ENCODE peak calls at places on chromosomes 3 and 15, in seven cellular contexts. A is activated naive CD4-positive, alpha-beta T cell; M is prostate gland; T is Calu3; W is T-helper 17 cell; D is endodermal cell; K is left colon. U is an unnamed sample.

GRCh38 chr15:44673639-44674038 is 10.2 kb upstream of the SPG11 start:
- DNase-seq in A (no peak), M (no peak), T (no peak), W (no peak), D (no peak), K (no peak), U (no peak)

GRCh38 chr3:170132335-170132734 is 49.2 kb downstream of the PHC3 start:
- DNase-seq in A (no peak), M (no peak), T (no peak), W (no peak), D (no peak), K (no peak), U (no peak)

GRCh38 chr3:110341047-110341446 is 730.6 kb upstream of the NECTIN3 start:
- DNase-seq in A (no peak), M (no peak), T (no peak), W (no peak), D (no peak), K (no peak), U (no peak)

GRCh38 chr3:53080612-53081205 is 34.8 kb upstream of the SFMBT1 start:
- DNase-seq in A (no peak), M (no peak), T (no peak), W (no peak), D (no peak), K (no peak), U (no peak)

GRCh38 chr15:90955911-90956310 is 1.2 kb downstream of the RCCD1 start:
- DNase-seq in A (no peak), M (no peak), T (peak; percentile 30), W (no peak), D (no peak), K (peak; percentile 73), U (peak; percentile 11)

GRCh38 chr15:77143606-77144005 is 72.7 kb upstream of the TSPAN3 start:
- DNase-seq in A (no peak), M (no peak), T (no peak), W (no peak), D (no peak), K (no peak), U (no peak)

GRCh38 chr15:64845826-64846225 is 4.1 kb downstream of the PLEKHO2 start:
- DNase-seq in A (no peak), M (no peak), T (no peak), W (no peak), D (peak; percentile 39), K (no peak), U (no peak)

GRCh38 chr3:188439080-188439479 is 285.1 kb downstream of the LPP start:
- DNase-seq in A (no peak), M (no peak), T (peak; percentile 35), W (no peak), D (no peak), K (no peak), U (no peak)

GRCh38 chr15:73369073-73369694 is 426 bp upstream of the HCN4 start:
- DNase-seq in A (no peak), M (no peak), T (no peak), W (no peak), D (peak; percentile 70), K (no peak), U (peak; percentile 69)

GRCh38 chr3:47664519-47664918 is 85.9 kb upstream of the CSPG5 start:
- DNase-seq in A (no peak), M (no peak), T (no peak), W (no peak), D (no peak), K (no peak), U (peak; percentile 67)

GRCh38 chr3:178706411-178706810 is 170.2 kb downstream of the KCNMB2 start:
- DNase-seq in A (no peak), M (no peak), T (no peak), W (no peak), D (no peak), K (no peak), U (no peak)

GRCh38 chr3:13866406-13866965 is 13.4 kb downstream of the WNT7A start:
- DNase-seq in A (no peak), M (no peak), T (no peak), W (peak; percentile 44), D (no peak), K (no peak), U (no peak)

GRCh38 chr3:50242778-50243551 is 7.0 kb downstream of the GNAI2 start:
- DNase-seq in A (no peak), M (no peak), T (no peak), W (peak; percentile 50), D (peak; percentile 70), K (peak; percentile 68), U (peak; percentile 60)

GRCh38 chr3:53044371-53045106 is 1.3 kb downstream of the SFMBT1 start:
- DNase-seq in A (no peak), M (peak; percentile 7), T (peak; percentile 30), W (no peak), D (peak; percentile 76), K (no peak), U (peak; percentile 63)

GRCh38 chr3:14540209-14540575 is at the start of gene GRIP2:
- DNase-seq in A (no peak), M (no peak), T (no peak), W (no peak), D (no peak), K (no peak), U (no peak)

GRCh38 chr3:32972482-32973146 is 21.2 kb downstream of the CCR4 start:
- DNase-seq in A (no peak), M (no peak), T (no peak), W (no peak), D (no peak), K (no peak), U (no peak)

GRCh38 chr3:187568171-187568570 is 102.0 kb downstream of the SST start:
- DNase-seq in A (no peak), M (no peak), T (peak; percentile 28), W (no peak), D (no peak), K (no peak), U (no peak)

GRCh38 chr15:50148362-50148963 is 29.4 kb upstream of the ATP8B4 start:
- DNase-seq in A (no peak), M (no peak), T (peak; percentile 45), W (no peak), D (peak; percentile 88), K (peak; percentile 38), U (peak; percentile 84)

GRCh38 chr15:29141908-29142747 is 127.5 kb downstream of the NSMCE3 start:
- DNase-seq in A (no peak), M (peak; percentile 76), T (no peak), W (no peak), D (no peak), K (no peak), U (no peak)

GRCh38 chr3:183502782-183503181 is 52.7 kb downstream of the KLHL6 start:
- DNase-seq in A (no peak), M (no peak), T (no peak), W (no peak), D (peak; percentile 13), K (no peak), U (no peak)

GRCh38 chr15:39191871-39192281 is 389.0 kb upstream of the THBS1 start:
- DNase-seq in A (no peak), M (no peak), T (no peak), W (no peak), D (no peak), K (no peak), U (no peak)

GRCh38 chr15:42332331-42332730 is 27.0 kb upstream of the CAPN3 start:
- DNase-seq in A (no peak), M (no peak), T (no peak), W (no peak), D (no peak), K (no peak), U (no peak)

GRCh38 chr15:34734303-34734702 is 20.5 kb downstream of the GJD2 start:
- DNase-seq in A (no peak), M (no peak), T (no peak), W (no peak), D (no peak), K (no peak), U (no peak)

GRCh38 chr3:49460188-49460885 is 9.7 kb upstream of the DAG1 start:
- DNase-seq in A (no peak), M (no peak), T (no peak), W (no peak), D (peak; percentile 70), K (no peak), U (no peak)

GRCh38 chr3:148643389-148643840 is 54.3 kb upstream of the AGTR1 start:
- DNase-seq in A (no peak), M (no peak), T (no peak), W (no peak), D (no peak), K (no peak), U (peak; percentile 23)

GRCh38 chr15:81752974-81753373 is 292.8 kb downstream of the MEX3B start:
- DNase-seq in A (no peak), M (no peak), T (no peak), W (no peak), D (peak; percentile 45), K (no peak), U (peak; percentile 44)

GRCh38 chr3:64190517-64191515 is 34.5 kb downstream of the PRICKLE2 start:
- DNase-seq in A (no peak), M (no peak), T (no peak), W (no peak), D (no peak), K (no peak), U (no peak)

GRCh38 chr15:51030649-51031316 is 63.9 kb downstream of the TNFAIP8L3 start:
- DNase-seq in A (no peak), M (peak; percentile 66), T (no peak), W (no peak), D (no peak), K (no peak), U (no peak)

GRCh38 chr3:124700880-124701684 is 29.2 kb upstream of the UMPS start:
- DNase-seq in A (no peak), M (no peak), T (no peak), W (no peak), D (peak; percentile 67), K (no peak), U (peak; percentile 42)

GRCh38 chr15:70882361-70882760 is 9.9 kb downstream of the THAP10 start:
- DNase-seq in A (no peak), M (no peak), T (no peak), W (no peak), D (no peak), K (no peak), U (no peak)

GRCh38 chr15:83065431-83065830 is 1.6 kb downstream of the BTBD1 start:
- DNase-seq in A (no peak), M (no peak), T (no peak), W (no peak), D (no peak), K (no peak), U (no peak)

GRCh38 chr15:52438047-52438446 is 90.6 kb downstream of the MYO5A start:
- DNase-seq in A (no peak), M (no peak), T (no peak), W (no peak), D (no peak), K (no peak), U (no peak)

GRCh38 chr15:68229386-68230156 is at the start of gene CLN6:
- DNase-seq in A (peak; percentile 61), M (peak; percentile 72), T (peak; percentile 90), W (peak; percentile 73), D (peak; percentile 94), K (peak; percentile 87), U (peak; percentile 89)

GRCh38 chr15:73426458-73426994 is 16.4 kb upstream of the REC114 start:
- DNase-seq in A (no peak), M (no peak), T (no peak), W (no peak), D (no peak), K (no peak), U (peak; percentile 28)

GRCh38 chr15:75723171-75723846 is 10.7 kb upstream of the CSPG4 start:
- DNase-seq in A (no peak), M (no peak), T (no peak), W (no peak), D (no peak), K (no peak), U (no peak)

GRCh38 chr15:45118131-45118588 is 4.0 kb downstream of the DUOXA2 start:
- DNase-seq in A (peak; percentile 45), M (peak; percentile 89), T (peak; percentile 89), W (peak; percentile 65), D (peak; percentile 97), K (peak; percentile 93), U (peak; percentile 97)

U was measured in GM23338.